ENCODE peak calls at places on chromosomes 7 and 10, in four cellular contexts. C, I, G and Q are unnamed samples.

GRCh38 chr7:44131173-44132009 is 8.0 kb upstream of the POLD2 start:
- DNase-seq in I (no peak), C (no peak), G (no peak), Q (peak; percentile 78)

GRCh38 chr7:132776105-132776504 is 199.8 kb upstream of the PLXNA4 start:
- DNase-seq in C (no peak), G (peak; percentile 74), I (no peak), Q (no peak)

GRCh38 chr7:138519061-138519798 is 59.2 kb downstream of the TRIM24 start:
- DNase-seq in G (no peak), C (no peak), I (no peak), Q (no peak)

GRCh38 chr7:5629941-5630340 is 151.5 kb downstream of the RNF216 start:
- DNase-seq in I (no peak), C (peak; percentile 53), G (no peak), Q (peak; percentile 93)

GRCh38 chr10:33010132-33011037 is 52.4 kb upstream of the ITGB1 start:
- DNase-seq in G (no peak), I (peak; percentile 53), C (no peak), Q (peak; percentile 74)

GRCh38 chr10:51905050-51905449 is 205.7 kb upstream of the CSTF2T start:
- DNase-seq in I (no peak), C (no peak), G (no peak), Q (no peak)

GRCh38 chr7:77455334-77455733 is 39.2 kb upstream of the GSAP start:
- DNase-seq in I (peak; percentile 97), C (no peak), G (no peak), Q (peak; percentile 88)

GRCh38 chr7:93156884-93157283 is 8.7 kb upstream of the SAMD9L start:
- DNase-seq in G (no peak), I (no peak), C (no peak), Q (peak; percentile 41)

GRCh38 chr7:151367304-151367703 is 25.7 kb downstream of the NUB1 start:
- DNase-seq in C (no peak), G (no peak), I (peak; percentile 4), Q (peak; percentile 54)

GRCh38 chr10:21720090-21720489 is 186.1 kb downstream of the MLLT10 start:
- DNase-seq in C (no peak), I (no peak), G (no peak), Q (no peak)